ENCODE peak calls at places on chromosome 20, in four cellular contexts. B, N, U and G are unnamed samples.

GRCh38 chr20:54608039-54608745 is 132.8 kb downstream of the DOK5 start:
- DNase-seq in B (no peak), N (no peak), U (no peak), G (no peak)

GRCh38 chr20:37538003-37538402 is 10.3 kb upstream of the BLCAP start:
- DNase-seq in B (no peak), N (peak; percentile 64), U (no peak), G (no peak)

GRCh38 chr20:38728237-38728761 is 4.0 kb downstream of the SLC32A1 start:
- DNase-seq in B (no peak), N (no peak), U (no peak), G (no peak)

GRCh38 chr20:31565699-31566331 is 39.3 kb upstream of the ID1 start:
- DNase-seq in B (no peak), N (no peak), U (no peak), G (no peak)

GRCh38 chr20:61284752-61285151 is 32.7 kb downstream of the CDH4 start:
- DNase-seq in B (no peak), N (no peak), U (no peak), G (no peak)

GRCh38 chr20:483791-484644 is 21.7 kb upstream of the TBC1D20 start:
- DNase-seq in B (no peak), N (no peak), U (no peak), G (no peak)

GRCh38 chr20:38725959-38726848 is 1.9 kb downstream of the SLC32A1 start:
- DNase-seq in B (peak; percentile 79), N (no peak), U (no peak), G (peak; percentile 48)

GRCh38 chr20:63519765-63520593 is 586 bp upstream of the PPDPF start:
- DNase-seq in B (peak; percentile 71), N (no peak), U (no peak), G (no peak)

GRCh38 chr20:25310268-25310920 is 62.5 kb downstream of the PYGB start:
- DNase-seq in B (peak; percentile 75), N (peak; percentile 81), U (peak; percentile 67), G (peak; percentile 65)

GRCh38 chr20:19992996-19993908 is 23.9 kb upstream of the NAA20 start:
- DNase-seq in B (peak; percentile 14), N (no peak), U (no peak), G (no peak)

DNA sequence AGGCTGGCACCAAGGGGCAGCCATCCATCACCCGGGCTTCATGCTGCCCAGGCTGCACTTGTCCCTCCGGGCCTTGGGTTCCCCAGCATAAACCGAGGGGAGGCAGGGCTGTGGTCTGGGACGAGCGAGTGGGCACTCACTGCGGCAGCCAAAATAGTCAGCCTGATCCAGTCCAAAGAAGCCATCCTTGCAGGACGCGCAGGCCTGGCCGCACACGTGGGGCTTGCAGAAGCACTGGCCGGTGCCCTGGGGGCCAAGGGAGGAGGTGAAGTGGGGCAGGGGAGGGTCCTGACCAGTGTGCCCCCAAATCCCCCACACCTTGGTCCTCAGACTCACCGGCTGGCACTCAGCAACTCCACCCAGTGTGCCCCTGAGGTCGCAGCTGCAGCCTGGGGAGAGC is 32.1 kb downstream of the ADRM1 start:
- DNase-seq in B (no peak), N (no peak), U (no peak), G (no peak)
- TF ChIP-seq SPI1 in B (no peak), N (no peak), U (no peak), G (no peak)

DNA sequence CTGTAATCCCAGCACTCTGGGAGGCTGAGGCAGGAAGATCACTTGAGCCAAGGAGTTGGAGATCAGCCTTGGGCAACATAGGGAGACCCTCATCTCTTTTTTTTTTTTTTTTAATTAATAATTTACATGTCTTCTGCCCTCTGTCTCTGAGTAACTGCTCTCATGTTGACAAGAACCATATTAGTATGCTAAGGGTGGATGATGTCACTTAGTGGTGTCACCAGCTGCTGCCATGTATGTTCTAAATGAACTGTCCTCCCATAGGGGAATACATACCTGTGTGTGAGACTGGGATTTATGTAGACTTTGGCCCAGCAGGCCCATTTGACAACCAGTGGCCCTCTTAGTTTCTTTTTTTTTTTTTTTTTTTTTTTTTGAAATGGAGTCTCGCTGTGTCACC is 65.6 kb downstream of the SCAND1 start:
- DNase-seq in B (no peak), N (no peak), U (no peak), G (no peak)
- TF ChIP-seq SPI1 in B (no peak), N (no peak), U (no peak), G (no peak)

DNA sequence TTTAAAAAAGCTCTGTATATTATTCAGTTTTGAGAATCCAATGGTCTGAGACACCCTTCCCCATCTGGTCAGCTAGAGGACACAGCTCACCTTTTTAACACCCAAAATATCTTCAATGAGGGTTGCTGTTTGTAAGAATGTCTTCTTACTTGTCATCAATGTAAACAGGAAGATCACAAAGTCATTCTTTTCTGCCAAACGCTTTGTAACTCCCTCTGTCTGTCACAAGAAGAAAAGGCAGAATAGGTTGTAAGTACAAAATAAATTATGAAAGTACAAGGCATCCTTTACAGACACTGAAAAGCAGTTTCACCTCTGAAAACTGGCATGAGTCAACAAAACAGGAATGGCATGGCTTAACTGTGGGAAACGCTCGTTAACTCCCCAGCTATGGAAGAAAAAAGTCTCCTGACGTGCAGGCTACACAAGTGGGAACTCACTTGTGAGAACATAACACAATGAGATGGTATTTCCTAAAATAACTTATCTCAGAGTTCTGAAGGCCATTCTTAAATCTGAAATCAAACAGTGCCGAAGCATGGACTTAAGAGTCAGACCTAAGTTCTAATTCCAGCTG is 42.7 kb downstream of the TRPC4AP start:
- DNase-seq in B (no peak), N (no peak), U (no peak), G (no peak)
- TF ChIP-seq SPI1 in B (no peak), N (no peak), U (no peak), G (no peak)

DNA sequence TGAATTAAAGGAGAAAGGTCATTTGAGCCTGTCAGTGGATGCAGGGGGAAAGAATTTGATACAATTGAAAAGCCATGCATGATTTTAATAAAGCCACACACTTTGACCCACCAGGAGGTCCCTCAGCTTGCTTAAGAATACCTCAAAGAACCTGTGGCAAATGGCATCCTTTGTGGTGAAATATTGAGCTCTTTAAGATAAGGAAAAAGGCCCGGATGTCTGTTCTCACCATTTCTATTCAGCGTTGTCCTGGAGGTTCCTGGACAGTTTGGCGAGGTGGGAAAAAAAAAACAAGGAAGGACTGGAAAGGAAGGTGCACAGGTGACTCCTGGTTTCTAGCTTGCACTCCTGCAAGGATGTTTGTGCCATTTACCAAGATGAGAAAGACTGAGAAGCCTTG is 91.0 kb downstream of the TOX2 start:
- DNase-seq in B (no peak), N (no peak), U (no peak), G (no peak)
- TF ChIP-seq SPI1 in B (no peak), N (no peak), U (no peak), G (no peak)